ENCODE peak calls at places on chromosome 19, in five cellular contexts. V is foreskin fibroblast, W is AG04449, S is cardiac fibroblast, P is coronary artery. E is an unnamed sample.
A peak's percentile ranks its signal among the peaks of the same experiment; 100 is the strongest.

GRCh38 chr19:21586341-21587116 is 81.1 kb downstream of the ZNF429 start:
- DNase-seq in V (no peak), P (no peak), W (no peak), S (no peak), E (no peak)

GRCh38 chr19:5127710-5128109 is 158.8 kb downstream of the KDM4B start:
- DNase-seq in P (no peak), W (no peak), S (no peak), V (no peak), E (no peak)

GRCh38 chr19:14582894-14583340 is at the start of gene CLEC17A:
- DNase-seq in W (no peak), P (no peak), S (no peak), V (no peak), E (no peak)

GRCh38 chr19:22532388-22533310 is 101.5 kb upstream of the ZNF492 start:
- DNase-seq in P (peak; percentile 92), S (no peak), W (no peak), V (no peak), E (no peak)

GRCh38 chr19:28168557-28168956 is 1044.4 kb downstream of the UQCRFS1 start:
- DNase-seq in V (no peak), W (no peak), P (no peak), S (no peak), E (peak; percentile 7)

GRCh38 chr19:49114630-49115363 is 627 bp downstream of the LIN7B start:
- DNase-seq in V (peak; percentile 52), S (peak; percentile 68), P (no peak), W (no peak), E (no peak)

GRCh38 chr19:53520163-53520546 is 17.8 kb upstream of the ZNF331 start:
- DNase-seq in V (no peak), W (no peak), P (no peak), S (no peak), E (no peak)

GRCh38 chr19:4713384-4713951 is 10.2 kb downstream of the DPP9 start:
- DNase-seq in S (peak; percentile 90), P (peak; percentile 89), W (peak; percentile 33), V (peak; percentile 91), E (peak; percentile 47)

GRCh38 chr19:510606-511100 is 3.4 kb downstream of the TPGS1 start:
- DNase-seq in V (peak; percentile 77), W (peak; percentile 44), P (no peak), S (peak; percentile 90), E (no peak)

GRCh38 chr19:18789883-18790565 is 1.1 kb downstream of the COMP start:
- DNase-seq in W (no peak), S (peak; percentile 41), P (no peak), V (no peak), E (no peak)

GRCh38 chr19:40512473-40513344 is 45.9 kb downstream of the SPTBN4 start:
- DNase-seq in S (peak; percentile 20), W (no peak), V (no peak), P (no peak), E (no peak)

GRCh38 chr19:31539386-31539785 is 190.2 kb upstream of the TSHZ3 start:
- DNase-seq in W (no peak), V (no peak), P (peak; percentile 9), S (no peak), E (no peak)

GRCh38 chr19:506404-507285 is 652 bp upstream of the TPGS1 start:
- DNase-seq in S (peak; percentile 100), W (peak; percentile 100), P (peak; percentile 92), V (peak; percentile 99), E (peak; percentile 56)

GRCh38 chr19:44509478-44509877 is 9.2 kb upstream of the ZNF180 start:
- DNase-seq in W (no peak), V (no peak), S (no peak), P (no peak), E (no peak)

GRCh38 chr19:6056801-6057650 is 53.3 kb downstream of the RFX2 start:
- DNase-seq in P (peak; percentile 96), S (peak; percentile 97), V (peak; percentile 89), W (peak; percentile 53), E (peak; percentile 94)

GRCh38 chr19:47331490-47331889 is 485 bp upstream of the C5AR2 start:
- DNase-seq in W (no peak), P (no peak), V (no peak), S (no peak), E (no peak)

GRCh38 chr19:4059931-4060620 is 6.6 kb downstream of the ZBTB7A start:
- DNase-seq in V (no peak), W (no peak), S (peak; percentile 63), P (peak; percentile 77), E (no peak)

DNA sequence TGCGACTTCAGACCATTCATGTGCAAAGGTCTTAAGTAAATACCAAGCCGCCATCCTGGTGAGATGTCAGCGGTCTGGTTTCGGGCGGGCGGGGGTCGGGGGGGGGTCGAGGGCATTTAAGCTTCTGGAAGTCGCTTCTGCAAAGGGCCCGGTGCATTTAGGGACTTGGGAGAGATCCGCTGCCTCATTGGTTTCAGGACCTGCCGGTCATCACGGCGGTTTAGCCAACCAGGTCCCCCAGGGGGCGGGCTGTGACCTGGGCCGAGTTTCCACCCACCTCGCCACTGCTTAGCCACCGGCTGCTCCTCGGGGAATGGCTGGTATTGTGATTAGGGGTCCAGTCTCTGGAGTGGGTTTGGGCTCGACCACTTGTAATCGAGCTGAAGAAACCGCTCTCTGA is 7.8 kb downstream of the ANKLE1 start:
- DNase-seq in V (peak; percentile 85), S (peak; percentile 96), P (no peak), W (no peak), E (no peak)
- H3K4me3 ChIP-seq in V (no peak overlapping the region), S (peak overlapping the region; percentile 17), P (no peak overlapping the region), W (peak overlapping the region; percentile 26), E (peak overlapping the region; percentile 21)

DNA sequence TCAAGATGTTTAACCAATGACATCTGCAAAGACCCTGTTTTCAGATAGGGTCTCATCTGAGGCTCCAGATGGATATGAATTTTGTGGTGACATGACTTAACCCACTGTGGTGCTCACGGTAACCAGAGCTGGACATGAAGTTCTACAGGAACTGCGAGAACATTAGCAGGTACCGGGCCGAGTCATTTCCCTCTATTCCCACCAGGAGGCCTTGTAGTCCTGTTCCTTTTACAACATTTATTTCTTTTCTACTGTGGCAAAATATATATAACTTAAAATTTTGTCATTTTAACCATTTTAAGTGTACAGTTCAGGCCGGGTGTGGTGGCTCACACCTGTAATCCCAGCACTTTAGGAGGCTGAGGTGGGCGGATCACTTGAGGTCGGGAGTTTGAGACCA is 7.6 kb upstream of the TSPAN16 start:
- DNase-seq in P (no peak), S (peak; percentile 57), V (peak; percentile 26), W (no peak), E (no peak)
- TF ChIP-seq CTCF in P (peak; percentile 42), S (peak; percentile 66), V (peak; percentile 51), W (peak; percentile 37), E (peak; percentile 66)

DNA sequence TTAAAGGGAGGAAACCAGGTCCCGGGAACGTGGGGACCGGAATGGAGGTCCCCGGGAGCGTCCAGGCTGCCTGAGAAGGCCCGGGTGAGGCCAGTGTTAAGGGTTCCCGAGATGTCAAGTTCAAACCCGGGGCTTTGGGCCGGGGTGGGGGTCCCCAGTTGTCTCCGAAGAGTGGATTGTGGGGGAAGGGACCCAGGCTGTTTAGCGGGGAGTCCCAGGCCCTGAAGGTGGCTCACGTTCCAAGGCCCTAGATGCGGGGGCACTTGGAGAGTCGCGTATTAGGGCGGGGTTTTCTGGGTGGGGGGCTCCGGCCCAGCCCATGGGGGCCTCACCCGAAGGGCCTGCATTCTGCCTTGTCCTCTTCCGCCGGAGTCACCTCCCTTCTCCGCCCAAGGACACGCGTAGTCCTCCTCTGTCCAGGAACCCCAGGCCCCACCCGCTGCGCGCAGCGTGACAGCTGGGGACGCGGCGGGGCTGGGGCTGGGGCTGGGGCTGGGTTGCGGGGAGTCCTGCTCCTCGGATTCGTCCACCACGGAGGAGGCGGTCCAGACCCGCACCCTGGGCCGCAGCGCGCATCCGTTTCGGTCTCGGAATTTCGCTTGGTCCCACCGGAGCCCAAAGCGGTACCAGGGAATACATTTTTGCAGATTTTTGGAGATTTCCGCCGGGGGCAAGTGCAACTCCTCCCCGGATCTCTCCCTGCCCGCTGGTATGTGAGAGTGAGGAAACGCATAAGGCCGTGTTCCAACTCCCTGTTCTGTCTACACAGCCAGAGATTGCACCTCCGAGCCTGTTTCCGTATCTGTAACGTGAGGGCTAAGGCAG is at the start of gene COX7A1:
- DNase-seq in V (peak; percentile 41), P (peak; percentile 91), W (no peak), S (peak; percentile 70), E (no peak)
- H3K4me3 ChIP-seq in V (peak within 1 kb of the TSS; percentile 66), P (peak within 1 kb of the TSS; percentile 90), W (peak within 1 kb of the TSS; percentile 27), S (peak within 1 kb of the TSS; percentile 51), E (peak within 1 kb of the TSS; percentile 25)

GRCh38 chr19:50324331-50324730 is 4.8 kb downstream of the KCNC3 start:
- DNase-seq in P (no peak), S (no peak), V (no peak), W (no peak), E (no peak)
- TF ChIP-seq CTCF in P (no peak), S (no peak), V (no peak), W (no peak), E (no peak)

GRCh38 chr19:7213628-7214328 is 80.4 kb downstream of the INSR start:
- DNase-seq in P (no peak), S (no peak), V (no peak), W (no peak), E (no peak)
- H3K4me3 ChIP-seq in P (no peak overlapping the region), S (no peak overlapping the region), V (no peak overlapping the region), W (no peak overlapping the region), E (no peak overlapping the region)

GRCh38 chr19:2110822-2111221 is 14.1 kb downstream of the IZUMO4 start:
- DNase-seq in S (no peak), V (no peak), W (no peak), P (no peak), E (no peak)
- TF ChIP-seq CTCF in S (no peak), V (no peak), W (no peak), P (no peak), E (no peak)

GRCh38 chr19:45778010-45778671 is 4.1 kb downstream of the DMPK start:
- DNase-seq in W (no peak), S (no peak), V (no peak), P (no peak), E (no peak)
- H3K4me3 ChIP-seq in W (no peak overlapping the region), S (no peak overlapping the region), V (no peak overlapping the region), P (no peak overlapping the region), E (no peak overlapping the region)